ENCODE peak calls at places on chromosomes 6 and 20, in five cellular contexts. One of them, this sample, is unnamed.

GRCh38 chr6:90351696-90352095 is 55.1 kb upstream of the BACH2 start:
- DNase-seq in upper lobe of left lung: no peak
- DNase-seq in activated naive CD4-positive, alpha-beta T cell treated with anti-CD3 and anti-CD28 coated beads, Interleukin-2, amount 50 U/mL, for 72 hours: no peak
- DNase-seq in EL: no peak
- DNase-seq in activated CD4-positive, alpha-beta T cell treated with anti-CD3 and anti-CD28 coated beads, Interleukin-2, amount 50 U/mL, for 1 hour: no peak
- DNase-seq in this sample: no peak

GRCh38 chr6:127971945-127972391 is 71.1 kb upstream of the THEMIS start:
- DNase-seq in upper lobe of left lung: no peak
- DNase-seq in activated CD4-positive, alpha-beta T cell treated with anti-CD3 and anti-CD28 coated beads, Interleukin-2, amount 50 U/mL, for 1 hour: peak; percentile 28
- DNase-seq in EL: peak; percentile 91
- DNase-seq in activated naive CD4-positive, alpha-beta T cell treated with anti-CD3 and anti-CD28 coated beads, Interleukin-2, amount 50 U/mL, for 72 hours: peak; percentile 48
- DNase-seq in this sample: no peak

GRCh38 chr20:46312075-46312944 is 4.0 kb upstream of the CDH22 start:
- DNase-seq in EL: no peak
- DNase-seq in activated CD4-positive, alpha-beta T cell treated with anti-CD3 and anti-CD28 coated beads, Interleukin-2, amount 50 U/mL, for 1 hour: no peak
- DNase-seq in activated naive CD4-positive, alpha-beta T cell treated with anti-CD3 and anti-CD28 coated beads, Interleukin-2, amount 50 U/mL, for 72 hours: peak; percentile 12
- DNase-seq in upper lobe of left lung: peak; percentile 81
- DNase-seq in this sample: no peak

GRCh38 chr6:617485-618100 is 39.3 kb downstream of the HUS1B start:
- DNase-seq in activated naive CD4-positive, alpha-beta T cell treated with anti-CD3 and anti-CD28 coated beads, Interleukin-2, amount 50 U/mL, for 72 hours: no peak
- DNase-seq in activated CD4-positive, alpha-beta T cell treated with anti-CD3 and anti-CD28 coated beads, Interleukin-2, amount 50 U/mL, for 1 hour: no peak
- DNase-seq in EL: no peak
- DNase-seq in upper lobe of left lung: no peak
- DNase-seq in this sample: no peak

GRCh38 chr6:78607188-78607587 is 260.2 kb upstream of the IRAK1BP1 start:
- DNase-seq in upper lobe of left lung: no peak
- DNase-seq in activated naive CD4-positive, alpha-beta T cell treated with anti-CD3 and anti-CD28 coated beads, Interleukin-2, amount 50 U/mL, for 72 hours: no peak
- DNase-seq in EL: peak; percentile 62
- DNase-seq in activated CD4-positive, alpha-beta T cell treated with anti-CD3 and anti-CD28 coated beads, Interleukin-2, amount 50 U/mL, for 1 hour: no peak
- DNase-seq in this sample: no peak

GRCh38 chr6:14272111-14273085 is 154.8 kb downstream of the CD83 start:
- DNase-seq in EL: peak; percentile 56
- DNase-seq in upper lobe of left lung: no peak
- DNase-seq in activated CD4-positive, alpha-beta T cell treated with anti-CD3 and anti-CD28 coated beads, Interleukin-2, amount 50 U/mL, for 1 hour: no peak
- DNase-seq in activated naive CD4-positive, alpha-beta T cell treated with anti-CD3 and anti-CD28 coated beads, Interleukin-2, amount 50 U/mL, for 72 hours: no peak
- DNase-seq in this sample: no peak

GRCh38 chr6:146339716-146340115 is 203.9 kb upstream of the RAB32 start:
- DNase-seq in EL: peak; percentile 5
- DNase-seq in upper lobe of left lung: no peak
- DNase-seq in activated CD4-positive, alpha-beta T cell treated with anti-CD3 and anti-CD28 coated beads, Interleukin-2, amount 50 U/mL, for 1 hour: no peak
- DNase-seq in activated naive CD4-positive, alpha-beta T cell treated with anti-CD3 and anti-CD28 coated beads, Interleukin-2, amount 50 U/mL, for 72 hours: no peak
- DNase-seq in this sample: no peak

GRCh38 chr6:47229255-47229654 is 80.5 kb downstream of the TNFRSF21 start:
- DNase-seq in upper lobe of left lung: no peak
- DNase-seq in EL: no peak
- DNase-seq in activated CD4-positive, alpha-beta T cell treated with anti-CD3 and anti-CD28 coated beads, Interleukin-2, amount 50 U/mL, for 1 hour: no peak
- DNase-seq in activated naive CD4-positive, alpha-beta T cell treated with anti-CD3 and anti-CD28 coated beads, Interleukin-2, amount 50 U/mL, for 72 hours: no peak
- DNase-seq in this sample: no peak

GRCh38 chr6:18406955-18407738 is 20.0 kb downstream of the RNF144B start:
- DNase-seq in EL: peak; percentile 61
- DNase-seq in activated naive CD4-positive, alpha-beta T cell treated with anti-CD3 and anti-CD28 coated beads, Interleukin-2, amount 50 U/mL, for 72 hours: no peak
- DNase-seq in upper lobe of left lung: no peak
- DNase-seq in activated CD4-positive, alpha-beta T cell treated with anti-CD3 and anti-CD28 coated beads, Interleukin-2, amount 50 U/mL, for 1 hour: no peak
- DNase-seq in this sample: no peak

GRCh38 chr20:32506721-32507120 is 78.4 kb downstream of the NOL4L start:
- DNase-seq in upper lobe of left lung: no peak
- DNase-seq in activated CD4-positive, alpha-beta T cell treated with anti-CD3 and anti-CD28 coated beads, Interleukin-2, amount 50 U/mL, for 1 hour: no peak
- DNase-seq in EL: no peak
- DNase-seq in activated naive CD4-positive, alpha-beta T cell treated with anti-CD3 and anti-CD28 coated beads, Interleukin-2, amount 50 U/mL, for 72 hours: no peak
- DNase-seq in this sample: no peak

GRCh38 chr20:64069614-64070243 is 6.7 kb downstream of the TCEA2 start:
- DNase-seq in activated naive CD4-positive, alpha-beta T cell treated with anti-CD3 and anti-CD28 coated beads, Interleukin-2, amount 50 U/mL, for 72 hours: no peak
- DNase-seq in EL: no peak
- DNase-seq in upper lobe of left lung: peak; percentile 81
- DNase-seq in activated CD4-positive, alpha-beta T cell treated with anti-CD3 and anti-CD28 coated beads, Interleukin-2, amount 50 U/mL, for 1 hour: no peak
- DNase-seq in this sample: no peak

GRCh38 chr6:39791311-39791710 is 865 bp upstream of the DAAM2 start:
- DNase-seq in EL: peak; percentile 21
- DNase-seq in upper lobe of left lung: no peak
- DNase-seq in activated naive CD4-positive, alpha-beta T cell treated with anti-CD3 and anti-CD28 coated beads, Interleukin-2, amount 50 U/mL, for 72 hours: no peak
- DNase-seq in activated CD4-positive, alpha-beta T cell treated with anti-CD3 and anti-CD28 coated beads, Interleukin-2, amount 50 U/mL, for 1 hour: no peak
- DNase-seq in this sample: no peak

GRCh38 chr20:59820204-59821041 is 113.0 kb downstream of the SYCP2 start:
- DNase-seq in activated CD4-positive, alpha-beta T cell treated with anti-CD3 and anti-CD28 coated beads, Interleukin-2, amount 50 U/mL, for 1 hour: no peak
- DNase-seq in activated naive CD4-positive, alpha-beta T cell treated with anti-CD3 and anti-CD28 coated beads, Interleukin-2, amount 50 U/mL, for 72 hours: no peak
- DNase-seq in EL: no peak
- DNase-seq in upper lobe of left lung: no peak
- DNase-seq in this sample: peak; percentile 74

GRCh38 chr20:41526327-41526726 is 91.8 kb downstream of the CHD6 start:
- DNase-seq in activated naive CD4-positive, alpha-beta T cell treated with anti-CD3 and anti-CD28 coated beads, Interleukin-2, amount 50 U/mL, for 72 hours: no peak
- DNase-seq in upper lobe of left lung: no peak
- DNase-seq in activated CD4-positive, alpha-beta T cell treated with anti-CD3 and anti-CD28 coated beads, Interleukin-2, amount 50 U/mL, for 1 hour: no peak
- DNase-seq in EL: no peak
- DNase-seq in this sample: peak; percentile 66

GRCh38 chr6:69601132-69601531 is 195.7 kb downstream of the LMBRD1 start:
- DNase-seq in activated CD4-positive, alpha-beta T cell treated with anti-CD3 and anti-CD28 coated beads, Interleukin-2, amount 50 U/mL, for 1 hour: no peak
- DNase-seq in upper lobe of left lung: peak; percentile 48
- DNase-seq in activated naive CD4-positive, alpha-beta T cell treated with anti-CD3 and anti-CD28 coated beads, Interleukin-2, amount 50 U/mL, for 72 hours: no peak
- DNase-seq in EL: no peak
- DNase-seq in this sample: no peak

GRCh38 chr6:158194487-158195280 is 26.5 kb downstream of the GTF2H5 start:
- DNase-seq in upper lobe of left lung: no peak
- DNase-seq in activated CD4-positive, alpha-beta T cell treated with anti-CD3 and anti-CD28 coated beads, Interleukin-2, amount 50 U/mL, for 1 hour: no peak
- DNase-seq in EL: no peak
- DNase-seq in activated naive CD4-positive, alpha-beta T cell treated with anti-CD3 and anti-CD28 coated beads, Interleukin-2, amount 50 U/mL, for 72 hours: no peak
- DNase-seq in this sample: no peak

GRCh38 chr20:63585616-63586565 is 11.9 kb upstream of the HELZ2 start:
- DNase-seq in EL: no peak
- DNase-seq in upper lobe of left lung: peak; percentile 52
- DNase-seq in activated naive CD4-positive, alpha-beta T cell treated with anti-CD3 and anti-CD28 coated beads, Interleukin-2, amount 50 U/mL, for 72 hours: no peak
- DNase-seq in activated CD4-positive, alpha-beta T cell treated with anti-CD3 and anti-CD28 coated beads, Interleukin-2, amount 50 U/mL, for 1 hour: no peak
- DNase-seq in this sample: no peak